ENCODE peak calls at places on chromosomes 13 and 19, in ten cellular contexts. Y is T-helper 17 cell; R is Ammon's horn; Q is brain microvascular endothelial cell; C is bronchial epithelial cell; L is AG20443; X is astrocyte of the hippocampus; E is fibroblast of mammary gland; G is stimulated activated naive CD4-positive, alpha-beta T cell; M is activated B cell treated with CpG ODN at 0.5 μM for 24 hours. S is an unnamed sample.

GRCh38 chr19:35349614-35350521 is 2.2 kb downstream of the FFAR1 start:
- DNase-seq in R (no peak), E (no peak), G (no peak), Y (no peak), L (no peak), C (no peak), M (no peak), Q (no peak), X (no peak), S (no peak)

GRCh38 chr19:17952041-17952976 is 14.6 kb upstream of the KCNN1 start:
- DNase-seq in L (no peak), M (no peak), Q (no peak), G (peak; percentile 13), R (no peak), C (no peak), E (no peak), Y (no peak), X (no peak), S (no peak)

GRCh38 chr19:34431681-34432402 is 3.7 kb downstream of the UBA2 start:
- DNase-seq in R (no peak), M (no peak), C (no peak), G (no peak), X (no peak), Q (peak; percentile 24), L (no peak), E (no peak), Y (no peak), S (no peak)

GRCh38 chr13:73198888-73199497 is 140.2 kb downstream of the KLF5 start:
- DNase-seq in Q (no peak), M (no peak), G (no peak), X (no peak), Y (no peak), L (no peak), R (no peak), C (peak; percentile 61), E (no peak), S (no peak)

GRCh38 chr13:108621421-108621820 is 8.0 kb upstream of the MYO16 start:
- DNase-seq in M (no peak), Q (no peak), Y (no peak), R (no peak), E (no peak), C (no peak), G (no peak), X (no peak), L (no peak), S (no peak)

GRCh38 chr13:30615851-30616311 is 1.8 kb upstream of the USPL1 start:
- DNase-seq in E (peak; percentile 65), X (peak; percentile 51), Q (no peak), M (no peak), R (no peak), Y (no peak), G (no peak), L (peak; percentile 13), C (peak; percentile 32), S (peak; percentile 68)

GRCh38 chr19:17779281-17779930 is 15.5 kb upstream of the B3GNT3 start:
- DNase-seq in Y (no peak), R (peak; percentile 85), L (peak; percentile 27), Q (no peak), M (no peak), X (no peak), G (no peak), E (peak; percentile 46), C (peak; percentile 63), S (peak; percentile 66)

GRCh38 chr19:40689339-40690049 is 957 bp downstream of the NUMBL start:
- DNase-seq in E (peak; percentile 25), Q (peak; percentile 20), Y (no peak), G (no peak), C (peak; percentile 7), X (peak; percentile 43), M (peak; percentile 39), R (no peak), L (no peak), S (peak; percentile 34)

GRCh38 chr13:28657784-28658538 is 969 bp upstream of the POMP start:
- DNase-seq in M (no peak), X (peak; percentile 7), Y (no peak), L (no peak), E (peak; percentile 48), G (no peak), R (peak; percentile 25), C (peak; percentile 19), Q (no peak), S (peak; percentile 34)

GRCh38 chr19:34667349-34668076 is 9.4 kb downstream of the SCGB2B2 start:
- DNase-seq in R (no peak), L (peak; percentile 34), Y (no peak), X (peak; percentile 23), G (no peak), C (no peak), E (peak; percentile 15), Q (no peak), M (no peak), S (peak; percentile 15)

GRCh38 chr19:6533746-6534418 is 3.1 kb downstream of the TNFSF9 start:
- DNase-seq in X (no peak), Y (no peak), M (no peak), Q (no peak), G (no peak), E (no peak), C (no peak), R (no peak), L (no peak), S (no peak)

GRCh38 chr19:33156354-33156753 is 24.4 kb downstream of the WDR88 start:
- DNase-seq in R (no peak), E (peak; percentile 87), Q (peak; percentile 33), Y (no peak), C (peak; percentile 30), G (no peak), L (peak; percentile 40), X (peak; percentile 38), M (no peak), S (peak; percentile 39)

GRCh38 chr13:41915096-41915495 is 45.8 kb downstream of the VWA8 start:
- DNase-seq in M (no peak), Q (no peak), G (no peak), Y (no peak), L (no peak), E (peak; percentile 53), X (no peak), C (peak; percentile 79), R (no peak), S (peak; percentile 54)

GRCh38 chr13:89880201-89880600 is 1467.3 kb upstream of the MIR17HG start:
- DNase-seq in M (no peak), Q (no peak), L (no peak), C (no peak), E (no peak), X (no peak), G (no peak), Y (no peak), R (no peak), S (no peak)

GRCh38 chr13:50334944-50335343 is 319.7 kb downstream of the KCNRG start:
- DNase-seq in E (no peak), M (no peak), G (no peak), Q (peak; percentile 82), L (no peak), Y (no peak), R (no peak), C (no peak), X (no peak), S (no peak)

GRCh38 chr13:75480691-75481175 is 1.2 kb downstream of the TBC1D4 start:
- DNase-seq in X (peak; percentile 55), Q (no peak), R (peak; percentile 37), E (peak; percentile 63), C (peak; percentile 74), G (no peak), L (peak; percentile 31), M (no peak), Y (no peak), S (peak; percentile 57)

GRCh38 chr13:41206467-41206866 is 12.1 kb upstream of the KBTBD7 start:
- DNase-seq in Y (no peak), E (no peak), C (no peak), R (no peak), Q (no peak), L (no peak), G (no peak), M (no peak), X (no peak), S (no peak)

GRCh38 chr13:111337206-111337605 is 16.8 kb downstream of the TEX29 start:
- DNase-seq in M (no peak), Y (no peak), R (no peak), L (peak; percentile 89), C (peak; percentile 69), Q (peak; percentile 70), X (peak; percentile 28), G (no peak), E (peak; percentile 99), S (peak; percentile 95)

GRCh38 chr13:67421475-67421874 is 191.3 kb upstream of the PCDH9 start:
- DNase-seq in M (no peak), C (no peak), X (no peak), G (no peak), Q (no peak), Y (no peak), L (no peak), R (peak; percentile 16), E (no peak), S (no peak)

GRCh38 chr13:114090476-114090875 is 41.9 kb downstream of the RASA3 start:
- DNase-seq in C (no peak), R (no peak), G (no peak), Y (no peak), Q (no peak), L (no peak), X (no peak), E (no peak), M (no peak), S (no peak)

GRCh38 chr13:30714629-30715028 is 20.7 kb upstream of the ALOX5AP start:
- DNase-seq in G (no peak), M (no peak), Q (no peak), Y (no peak), E (no peak), L (no peak), C (no peak), R (no peak), X (no peak), S (no peak)

GRCh38 chr13:52599853-52600603 is 42.2 kb upstream of the HNRNPA1L2 start:
- DNase-seq in Y (no peak), Q (no peak), M (peak; percentile 32), C (no peak), L (peak; percentile 38), G (no peak), R (peak; percentile 42), X (peak; percentile 60), E (peak; percentile 21), S (peak; percentile 59)

S was measured in ELR.